ENCODE peak calls at places on chromosome 9, in four cellular contexts. J is GM12865, A is GM12864, N is HFF-Myc. F is an unnamed sample.

GRCh38 chr9:130741831-130742449 is 48.4 kb downstream of the EXOSC2 start:
- DNase-seq in J (no peak), A (no peak), N (peak), F (no peak)

GRCh38 chr9:93263334-93264229 is 79.6 kb downstream of the WNK2 start:
- DNase-seq in J (no peak), A (no peak), N (no peak), F (peak)

GRCh38 chr9:135926402-135927194 is 19.3 kb upstream of the CAMSAP1 start:
- DNase-seq in N (no peak), A (no peak), J (peak), F (no peak)

GRCh38 chr9:20315672-20316071 is 306.6 kb downstream of the MLLT3 start:
- DNase-seq in N (peak), J (no peak), A (no peak), F (no peak)

GRCh38 chr9:13719981-13720380 is 440.5 kb upstream of the MPDZ start:
- DNase-seq in N (no peak), J (no peak), A (no peak), F (no peak)

GRCh38 chr9:14348241-14349140 is 34.5 kb upstream of the NFIB start:
- DNase-seq in A (no peak), N (no peak), J (no peak), F (peak)

GRCh38 chr9:129109504-129109903 is 1.1 kb downstream of the CRAT start:
- DNase-seq in A (no peak), J (peak), N (no peak), F (no peak)

GRCh38 chr9:123832858-123833257 is 97.1 kb downstream of the DENND1A start:
- DNase-seq in N (no peak), A (no peak), J (no peak), F (no peak)

GRCh38 chr9:95189230-95190098 is 128.0 kb downstream of the FANCC start:
- DNase-seq in N (no peak), A (no peak), J (no peak), F (no peak)

GRCh38 chr9:34370970-34371880 is 5.5 kb downstream of the MYORG start:
- DNase-seq in J (no peak), A (no peak), N (no peak), F (no peak)

GRCh38 chr9:117354252-117354847 is 60.5 kb downstream of the ASTN2 start:
- DNase-seq in A (no peak), N (no peak), J (no peak), F (no peak)

GRCh38 chr9:117354997-117355396 is 59.9 kb downstream of the ASTN2 start:
- DNase-seq in N (no peak), J (no peak), A (no peak), F (no peak)

GRCh38 chr9:117359910-117360309 is 54.9 kb downstream of the ASTN2 start:
- DNase-seq in N (no peak), A (no peak), J (no peak), F (no peak)

GRCh38 chr9:117355542-117355941 is 59.3 kb downstream of the ASTN2 start:
- DNase-seq in A (no peak), N (no peak), J (no peak), F (no peak)
- TF ChIP-seq CTCF in A (no peak), N (no peak), J (no peak), F (no peak)

GRCh38 chr9:118222375-118222774 is 518.2 kb downstream of the TLR4 start:
- DNase-seq in J (no peak), N (no peak), A (no peak), F (no peak)
- TF ChIP-seq CTCF in J (no peak), N (no peak), A (no peak), F (no peak)

GRCh38 chr9:86279839-86280238 is 2.5 kb downstream of the ISCA1 start:
- DNase-seq in N (no peak), J (no peak), A (no peak), F (no peak)

GRCh38 chr9:86277072-86277471 is 5.3 kb downstream of the ISCA1 start:
- DNase-seq in A (no peak), J (no peak), N (no peak), F (no peak)

GRCh38 chr9:86274821-86275643 is 7.3 kb downstream of the ISCA1 start:
- DNase-seq in J (no peak), A (no peak), N (no peak), F (no peak)

GRCh38 chr9:86272221-86272620 is 10.1 kb downstream of the ISCA1 start:
- DNase-seq in N (no peak), J (no peak), A (no peak), F (no peak)

DNA sequence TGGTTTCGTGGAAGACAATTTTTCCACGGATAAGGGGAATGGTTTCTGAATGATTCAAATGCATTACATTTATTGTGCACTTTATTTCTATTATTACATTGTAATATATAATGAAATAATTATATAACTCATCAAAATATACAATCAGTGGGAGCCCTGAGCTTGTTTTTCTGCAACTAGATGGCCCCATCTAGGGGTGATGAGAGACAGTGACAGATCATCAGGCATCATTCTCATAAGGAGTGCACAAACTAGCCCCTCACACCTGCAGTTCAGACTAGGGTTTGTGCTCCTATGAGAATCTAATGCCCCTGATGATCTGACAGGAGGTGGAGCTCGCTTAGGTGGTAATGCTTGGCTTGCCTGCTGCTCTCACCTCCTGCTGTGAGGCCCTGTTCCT is 6.4 kb downstream of the ISCA1 start:
- DNase-seq in J (no peak), A (no peak), N (no peak), F (no peak)
- TF ChIP-seq CTCF in J (no peak), A (peak), N (peak), F (no peak)

DNA sequence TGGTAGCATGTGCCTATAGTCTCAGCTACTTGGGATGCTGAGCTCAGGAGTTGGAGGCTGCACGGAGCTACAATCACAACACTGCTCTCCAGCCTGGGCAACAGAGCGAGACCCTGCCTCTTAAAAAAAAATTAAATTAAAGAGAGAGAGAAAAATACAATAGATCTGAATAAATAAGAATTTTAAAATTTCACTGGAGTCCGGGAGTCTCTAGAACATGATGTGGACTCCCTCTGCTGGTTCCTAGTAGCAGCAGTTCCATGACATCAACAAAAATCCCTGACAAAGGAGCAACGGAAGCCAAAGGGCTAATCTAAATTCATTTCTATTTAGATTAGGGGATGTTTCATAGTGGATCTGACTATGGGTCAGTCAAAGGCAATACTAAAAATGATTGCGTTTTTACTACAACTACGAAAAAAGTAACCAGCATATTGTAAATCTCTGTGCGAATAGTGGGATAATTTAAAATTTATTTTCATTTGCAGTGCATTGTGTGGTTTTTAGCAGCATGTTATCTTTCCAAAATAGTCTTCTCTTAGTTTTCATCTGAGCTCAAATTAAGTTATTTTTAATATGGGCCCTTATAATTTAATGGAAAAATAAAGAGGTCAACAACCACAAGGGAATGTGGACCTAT is 6.7 kb downstream of the INIP start:
- DNase-seq in N (peak), J (peak), A (no peak), F (no peak)
- TF ChIP-seq CTCF in N (peak), J (peak), A (peak), F (no peak)

DNA sequence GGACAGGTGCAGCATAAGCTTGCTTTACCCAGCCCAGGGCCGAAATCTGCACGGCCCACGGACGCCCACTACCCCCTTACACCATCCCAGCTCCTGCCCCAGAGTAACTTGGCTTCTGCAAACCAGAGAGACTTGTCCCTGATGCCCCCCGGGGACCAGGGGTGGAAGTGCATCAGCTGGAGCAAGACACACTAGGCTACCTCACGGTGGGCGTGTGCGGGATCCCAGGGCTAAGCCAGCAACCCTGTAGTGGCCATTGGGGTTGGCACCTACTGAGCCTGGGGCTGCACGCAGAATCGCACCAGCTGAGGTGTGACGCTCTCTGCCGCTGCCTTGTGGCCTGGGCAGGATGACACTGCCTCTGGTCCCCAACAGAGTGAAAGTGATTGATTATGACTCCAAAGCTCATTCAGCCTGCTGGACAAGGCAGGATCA is 6.1 kb upstream of the ZNF79 start:
- DNase-seq in J (peak), A (no peak), N (no peak), F (no peak)
- TF ChIP-seq CTCF in J (peak), A (peak), N (peak), F (no peak)

F was measured in GM20000.